ENCODE peak calls at places on chromosome 20, in five cellular contexts. X is H1, K is IMR-90, D is neuronal stem cell, W is mesendoderm. T is an unnamed sample.

GRCh38 chr20:33165416-33166055 is 2.4 kb upstream of the BPIFA2 start:
- DNase-seq in K (no peak), D (no peak), W (no peak), X (peak; percentile 33), T (no peak)

GRCh38 chr20:25215521-25215920 is 20.0 kb downstream of the ENTPD6 start:
- DNase-seq in W (no peak), D (no peak), X (no peak), K (no peak), T (no peak)

GRCh38 chr20:44113642-44113945 is 73.4 kb downstream of the JPH2 start:
- DNase-seq in K (no peak), W (no peak), D (no peak), X (no peak), T (no peak)

GRCh38 chr20:45946149-45946970 is 11.9 kb downstream of the PCIF1 start:
- DNase-seq in X (no peak), D (no peak), K (no peak), W (no peak), T (no peak)

GRCh38 chr20:35929301-35929700 is 25.0 kb downstream of the SCAND1 start:
- DNase-seq in W (no peak), K (no peak), D (no peak), X (no peak), T (peak; percentile 94)

GRCh38 chr20:19713851-19714716 is 44.0 kb upstream of the RIN2 start:
- DNase-seq in X (no peak), W (no peak), K (no peak), D (no peak), T (peak; percentile 77)

GRCh38 chr20:49888341-49889244 is 26.7 kb downstream of the SPATA2 start:
- DNase-seq in X (peak; percentile 94), W (peak; percentile 89), K (peak; percentile 56), D (peak; percentile 81), T (peak; percentile 35)

GRCh38 chr20:46135856-46136633 is 17.9 kb downstream of the CD40 start:
- DNase-seq in X (no peak), W (peak; percentile 22), K (no peak), D (peak; percentile 45), T (no peak)

GRCh38 chr20:44491635-44492395 is 16.1 kb downstream of the TTPAL start:
- DNase-seq in X (no peak), D (no peak), K (peak; percentile 67), W (peak; percentile 76), T (peak; percentile 78)

DNA sequence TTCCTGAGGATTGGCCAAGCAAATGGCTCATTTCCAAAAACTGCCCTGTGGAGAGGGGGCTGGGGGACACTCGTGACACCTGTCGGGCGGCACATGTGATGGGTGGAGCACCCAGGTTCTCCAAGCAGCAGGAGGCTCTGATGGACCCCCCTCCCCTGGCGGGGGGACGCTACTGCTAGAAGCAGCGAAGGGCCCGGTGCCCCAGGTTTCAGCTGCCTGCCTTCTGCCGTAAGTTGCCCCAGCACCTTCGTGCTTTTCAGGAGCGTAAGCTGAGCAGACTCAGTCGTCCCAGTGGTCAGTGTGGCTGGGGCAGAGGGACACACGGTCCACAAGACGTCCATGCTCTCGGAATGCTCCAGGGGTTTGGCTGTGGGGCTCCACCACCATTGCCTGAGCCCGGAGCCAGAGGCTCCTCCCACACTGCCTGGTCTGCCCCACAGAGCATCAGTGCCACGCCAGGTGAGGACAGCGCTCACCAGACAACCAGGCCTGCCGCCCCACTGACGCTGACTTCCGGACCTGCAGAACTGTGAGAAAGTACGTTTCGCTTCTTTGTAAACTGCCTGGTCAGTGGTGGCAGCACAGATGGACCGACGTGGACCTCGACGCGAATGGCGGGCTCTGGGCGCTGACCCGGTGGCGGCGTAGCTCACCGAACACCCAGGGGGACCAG is 4.1 kb upstream of the ADRM1 start:
- DNase-seq in D (no peak), W (no peak), K (no peak), X (no peak), T (no peak)
- H3K4ac ChIP-seq in D (no peak overlapping the region), W (no peak overlapping the region), K (no peak overlapping the region), X (no peak overlapping the region), T (no peak overlapping the region)

DNA sequence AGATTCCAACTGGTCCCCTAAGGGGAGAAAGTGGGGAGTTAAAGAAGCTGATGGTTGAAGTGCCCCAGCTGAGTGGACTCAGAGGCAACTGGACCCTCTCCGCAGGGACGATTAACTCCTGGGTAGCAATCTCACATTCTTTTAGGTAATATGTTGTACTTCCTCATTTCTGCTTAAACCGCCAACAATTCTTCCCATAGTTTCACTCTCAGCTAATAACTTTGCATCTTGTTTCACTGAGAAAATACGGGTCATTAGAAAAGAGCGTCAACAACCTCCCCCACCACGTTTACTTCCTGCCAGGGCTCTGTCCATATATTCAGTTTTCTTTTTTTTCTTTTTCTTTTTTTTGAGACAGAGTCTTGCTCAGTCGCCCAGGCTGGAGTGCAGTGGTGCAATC is 39.5 kb upstream of the CHD6 start:
- DNase-seq in K (no peak), X (no peak), W (no peak), D (no peak), T (peak; percentile 81)
- H3K4ac ChIP-seq in K (no peak overlapping the region), X (no peak overlapping the region), W (no peak overlapping the region), D (no peak overlapping the region), T (no peak overlapping the region)

GRCh38 chr20:21505161-21505809 is 8.6 kb downstream of the NKX2-2 start:
- DNase-seq in D (peak; percentile 78), W (peak; percentile 74), X (peak; percentile 100), K (peak; percentile 22), T (peak; percentile 71)
- H3K4ac ChIP-seq in D (no peak overlapping the region), W (no peak overlapping the region), X (no peak overlapping the region), K (no peak overlapping the region), T (no peak overlapping the region)

GRCh38 chr20:64063389-64064144 is 569 bp downstream of the TCEA2 start:
- DNase-seq in D (no peak), X (no peak), K (no peak), W (no peak), T (no peak)
- H3K4ac ChIP-seq in D (peak overlapping the region; percentile 66), X (no peak overlapping the region), K (peak overlapping the region; percentile 90), W (peak overlapping the region; percentile 46), T (peak overlapping the region; percentile 89)

GRCh38 chr20:47502271-47502730 is 614 bp downstream of the NCOA3 start:
- DNase-seq in X (peak; percentile 59), W (peak; percentile 22), K (peak; percentile 8), D (peak; percentile 41), T (peak; percentile 53)

GRCh38 chr20:47502801-47503239 is 1.1 kb downstream of the NCOA3 start:
- DNase-seq in W (peak; percentile 54), X (no peak), D (peak; percentile 9), K (peak; percentile 62), T (no peak)

GRCh38 chr20:47501117-47501482 is 587 bp upstream of the NCOA3 start:
- DNase-seq in K (peak; percentile 13), X (no peak), W (no peak), D (no peak), T (no peak)

GRCh38 chr20:47500554-47500953 is 1.1 kb upstream of the NCOA3 start:
- DNase-seq in K (no peak), D (no peak), X (no peak), W (no peak), T (peak; percentile 26)

DNA sequence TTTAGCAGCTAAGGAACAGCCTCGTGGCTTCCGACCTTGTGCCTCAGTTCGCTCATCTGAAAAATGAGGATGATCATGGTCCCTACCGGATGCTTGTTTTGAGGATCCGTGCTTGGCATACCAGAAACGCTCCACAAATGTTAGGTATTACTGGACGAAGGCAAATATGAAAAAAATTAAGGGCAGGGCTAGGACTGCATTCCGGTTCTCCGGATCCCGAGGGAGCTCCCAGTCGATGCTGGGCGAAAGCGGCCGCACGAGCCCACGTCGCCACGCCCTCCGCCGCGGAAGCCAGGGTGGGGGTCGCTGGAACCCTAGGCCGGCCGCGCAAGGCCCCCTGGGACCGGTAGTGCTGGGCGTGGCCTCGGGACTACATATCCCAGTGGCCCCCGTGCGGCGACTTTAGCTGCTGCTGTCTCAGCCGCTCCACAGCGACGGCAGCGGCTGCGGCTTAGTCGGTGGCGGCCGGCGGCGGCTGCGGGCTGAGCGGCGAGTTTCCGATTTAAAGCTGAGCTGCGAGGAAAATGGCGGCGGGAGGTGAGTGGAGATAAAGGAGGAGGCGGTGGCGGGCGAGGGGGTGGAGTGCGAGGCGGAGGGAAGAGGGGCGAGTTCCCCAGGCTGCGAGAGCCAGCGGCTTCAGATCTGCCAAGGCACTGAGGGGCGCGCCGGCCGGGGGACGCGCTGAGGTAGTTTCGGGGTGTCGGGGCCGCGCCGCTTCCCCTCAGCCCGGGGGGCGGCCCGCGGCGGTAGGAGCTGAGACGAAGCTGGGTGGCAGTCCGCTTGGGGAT is at the start of gene NCOA3:
- DNase-seq in D (peak; percentile 95), X (peak; percentile 97), K (peak; percentile 92), W (peak; percentile 98), T (peak; percentile 96)
- H3K4ac ChIP-seq in D (peak within 1 kb of the TSS; percentile 13), X (peak within 1 kb of the TSS; percentile 64), K (peak within 1 kb of the TSS; percentile 90), W (no peak within 1 kb of the TSS), T (peak within 1 kb of the TSS; percentile 100)